ENCODE peak calls at places on chromosome 17, in ten cellular contexts. T is HFFc6, O is AG04450, Y is progenitor cell of endocrine pancreas, X is H9, G is neural progenitor cell, Q is tibial artery, U is cardiac fibroblast, I is fibroblast of lung, S is left ventricle myocardium inferior. D is an unnamed sample.

GRCh38 chr17:52965856-52966255 is 807.3 kb upstream of the CA10 start:
- DNase-seq in X (no peak), T (no peak), S (no peak), U (no peak), I (no peak), Q (no peak), Y (no peak), G (no peak), O (no peak), D (no peak)

GRCh38 chr17:39429600-39429999 is 21.5 kb downstream of the MED1 start:
- DNase-seq in Q (peak), U (no peak), S (no peak), X (no peak), I (no peak), Y (no peak), T (no peak), O (no peak), G (no peak), D (no peak)

GRCh38 chr17:17847726-17848125 is 10.9 kb upstream of the SREBF1 start:
- DNase-seq in Y (no peak), I (no peak), O (no peak), X (no peak), T (no peak), G (no peak), S (no peak), Q (no peak), U (no peak), D (no peak)

GRCh38 chr17:49494937-49495841 is at the start of gene NGFR:
- DNase-seq in I (no peak), S (peak), T (no peak), Q (no peak), U (no peak), G (peak), X (peak), Y (no peak), O (no peak), D (peak)

GRCh38 chr17:57273471-57273870 is 17.1 kb downstream of the MSI2 start:
- DNase-seq in Q (no peak), T (no peak), O (no peak), X (no peak), U (no peak), S (no peak), G (no peak), Y (no peak), I (no peak), D (no peak)

GRCh38 chr17:2186937-2187336 is 116.6 kb downstream of the SMG6 start:
- DNase-seq in I (no peak), O (no peak), U (no peak), T (no peak), Y (no peak), G (no peak), Q (no peak), X (no peak), S (no peak), D (no peak)

GRCh38 chr17:29586676-29587469 is 2.6 kb downstream of the GIT1 start:
- DNase-seq in Y (no peak), T (no peak), G (no peak), S (no peak), O (no peak), I (no peak), U (no peak), Q (no peak), X (no peak), D (no peak)

GRCh38 chr17:47189732-47190621 is 882 bp upstream of the CDC27 start:
- DNase-seq in Q (no peak), O (no peak), I (no peak), X (no peak), G (no peak), T (no peak), S (no peak), Y (no peak), U (no peak), D (no peak)

GRCh38 chr17:74814453-74814852 is 38.3 kb upstream of the NAT9 start:
- DNase-seq in X (no peak), I (no peak), T (no peak), O (no peak), Y (no peak), G (no peak), Q (no peak), S (no peak), U (no peak), D (no peak)
- TF ChIP-seq CTCF in X (no peak), I (no peak), T (peak), O (no peak), Y (no peak), G (no peak), Q (no peak), S (no peak), U (no peak), D (no peak)

GRCh38 chr17:63442549-63443035 is 3.5 kb downstream of the CYB561 start:
- DNase-seq in G (peak), X (peak), Y (no peak), T (no peak), Q (no peak), I (no peak), S (no peak), O (no peak), U (no peak), D (no peak)
- TF ChIP-seq CTCF in G (peak), X (peak), Y (no peak), T (no peak), Q (no peak), I (no peak), S (peak), O (peak), U (peak), D (no peak)

DNA sequence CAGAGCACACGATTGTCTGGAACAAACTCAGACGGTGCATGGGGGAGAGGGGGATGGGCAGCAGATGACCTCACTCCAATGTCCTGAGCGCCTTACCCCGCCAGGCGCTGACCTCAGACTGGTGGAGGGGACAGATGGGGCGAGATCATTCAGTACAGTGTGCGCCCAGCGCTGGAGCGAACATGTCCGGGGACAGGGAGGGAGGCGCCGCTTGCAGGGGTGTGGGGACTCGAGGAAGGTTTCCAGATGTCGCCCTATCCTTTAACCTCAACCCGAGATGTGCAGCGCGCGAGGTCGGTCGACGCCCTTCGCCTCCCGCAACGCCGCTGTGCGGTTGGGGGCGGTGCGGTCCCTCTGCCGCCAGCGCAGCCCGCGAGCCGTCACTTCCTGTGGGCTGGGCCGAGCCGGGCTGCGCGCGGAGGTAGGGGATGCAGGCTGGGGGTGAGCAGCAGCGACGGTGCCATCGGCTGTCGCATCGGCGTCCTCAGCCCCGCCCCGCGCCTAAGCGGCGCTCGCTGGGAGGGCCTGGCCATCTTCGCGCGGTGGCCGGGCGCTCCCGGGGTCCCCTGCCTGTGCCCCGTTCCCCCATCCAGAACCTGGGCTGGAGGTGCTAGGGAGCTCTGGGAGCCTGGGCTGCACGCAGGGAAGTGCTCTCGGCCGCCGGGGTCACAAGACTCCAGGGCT is 5.3 kb upstream of the CDR2L start:
- DNase-seq in G (peak), S (peak), O (no peak), Y (peak), Q (peak), X (peak), I (peak), T (no peak), U (peak), D (peak)
- TF ChIP-seq CTCF in G (peak), S (peak), O (no peak), Y (no peak), Q (no peak), X (peak), I (no peak), T (no peak), U (no peak), D (no peak)

DNA sequence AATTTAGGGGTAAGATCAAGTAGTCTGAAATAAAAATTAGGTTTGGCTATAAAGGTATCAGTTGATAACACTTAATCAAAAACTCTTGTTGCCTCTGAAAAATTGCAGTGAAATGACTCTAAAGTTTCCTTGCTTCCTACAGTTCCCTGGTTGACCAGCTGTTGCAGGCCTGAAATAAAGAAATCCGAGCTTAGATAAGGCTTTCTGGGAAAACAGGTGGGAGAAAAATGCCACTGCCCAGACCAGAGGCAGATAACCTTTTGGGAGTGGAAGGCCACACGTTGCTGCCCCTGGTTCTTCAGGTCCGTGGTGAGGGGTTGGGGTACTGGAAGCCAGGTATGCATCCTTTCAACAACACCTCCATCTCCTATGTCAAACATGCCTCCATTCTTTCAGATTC is 111.3 kb downstream of the HS3ST3A1 start:
- DNase-seq in T (no peak), S (no peak), O (no peak), U (no peak), X (no peak), G (no peak), Q (no peak), I (no peak), Y (no peak), D (no peak)
- TF ChIP-seq CTCF in T (no peak), S (no peak), O (peak), U (no peak), X (no peak), G (no peak), Q (no peak), I (no peak), Y (peak), D (no peak)

DNA sequence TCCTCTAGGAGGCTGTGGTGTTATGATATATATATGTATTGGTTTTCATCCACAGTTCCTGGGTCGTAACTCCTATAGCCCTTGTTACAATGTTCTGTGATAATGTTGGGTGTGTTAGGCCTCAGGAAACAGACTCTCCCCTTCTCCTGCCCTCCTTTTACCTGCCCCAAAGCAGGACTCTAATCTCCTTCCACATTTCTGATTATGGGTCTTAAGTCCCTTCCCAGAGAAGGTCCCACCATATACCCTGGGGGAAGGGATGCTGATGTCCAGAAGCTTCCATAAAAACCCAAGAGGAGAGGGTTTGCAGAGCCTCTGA is 450 bp upstream of the C1QBP start:
- DNase-seq in X (no peak), U (no peak), S (no peak), Y (no peak), T (no peak), G (no peak), Q (no peak), O (no peak), I (no peak), D (no peak)
- TF ChIP-seq CTCF in X (peak), U (no peak), S (peak), Y (no peak), T (peak), G (peak), Q (no peak), O (no peak), I (no peak), D (peak)

D was measured in natural killer cell.